ENCODE peak calls at places on chromosome 14, in eight cellular contexts. One of them, this sample, is unnamed.

GRCh38 chr14:29493849-29494248 is 433.8 kb downstream of the PRKD1 start:
- DNase-seq in GM23248: no peak
- DNase-seq in tibial nerve: no peak
- DNase-seq in colonic mucosa: no peak
- DNase-seq in effector memory CD4-positive, alpha-beta T cell: no peak
- DNase-seq in Karpas-422: no peak
- DNase-seq in tibial artery: no peak
- DNase-seq in lower lobe of right lung: no peak
- DNase-seq in this sample: no peak

GRCh38 chr14:49585803-49586672 is at the start of gene RPS29:
- DNase-seq in colonic mucosa: peak; percentile 98
- DNase-seq in Karpas-422: peak; percentile 100
- DNase-seq in tibial artery: peak; percentile 99
- DNase-seq in effector memory CD4-positive, alpha-beta T cell: peak; percentile 97
- DNase-seq in tibial nerve: peak; percentile 97
- DNase-seq in GM23248: peak; percentile 99
- DNase-seq in lower lobe of right lung: peak; percentile 98
- DNase-seq in this sample: peak; percentile 98

GRCh38 chr14:103138483-103139370 is 15.5 kb downstream of the TNFAIP2 start:
- DNase-seq in colonic mucosa: no peak
- DNase-seq in tibial nerve: no peak
- DNase-seq in GM23248: no peak
- DNase-seq in Karpas-422: no peak
- DNase-seq in effector memory CD4-positive, alpha-beta T cell: no peak
- DNase-seq in tibial artery: peak; percentile 69
- DNase-seq in lower lobe of right lung: peak; percentile 53
- DNase-seq in this sample: no peak

GRCh38 chr14:59727073-59727661 is 143.4 kb downstream of the RTN1 start:
- DNase-seq in tibial artery: no peak
- DNase-seq in tibial nerve: no peak
- DNase-seq in Karpas-422: no peak
- DNase-seq in GM23248: no peak
- DNase-seq in effector memory CD4-positive, alpha-beta T cell: no peak
- DNase-seq in lower lobe of right lung: no peak
- DNase-seq in colonic mucosa: no peak
- DNase-seq in this sample: no peak

GRCh38 chr14:32430326-32430725 is 101.2 kb downstream of the AKAP6 start:
- DNase-seq in effector memory CD4-positive, alpha-beta T cell: no peak
- DNase-seq in GM23248: peak; percentile 24
- DNase-seq in colonic mucosa: no peak
- DNase-seq in Karpas-422: no peak
- DNase-seq in tibial artery: no peak
- DNase-seq in tibial nerve: no peak
- DNase-seq in lower lobe of right lung: no peak
- DNase-seq in this sample: no peak

GRCh38 chr14:63673882-63674497 is 32.3 kb upstream of the WDR89 start:
- DNase-seq in tibial artery: no peak
- DNase-seq in Karpas-422: no peak
- DNase-seq in tibial nerve: no peak
- DNase-seq in lower lobe of right lung: no peak
- DNase-seq in GM23248: no peak
- DNase-seq in colonic mucosa: no peak
- DNase-seq in effector memory CD4-positive, alpha-beta T cell: no peak
- DNase-seq in this sample: no peak

GRCh38 chr14:51554953-51555352 is 96.8 kb upstream of the FRMD6 start:
- DNase-seq in colonic mucosa: no peak
- DNase-seq in lower lobe of right lung: no peak
- DNase-seq in effector memory CD4-positive, alpha-beta T cell: no peak
- DNase-seq in tibial artery: no peak
- DNase-seq in tibial nerve: no peak
- DNase-seq in Karpas-422: peak; percentile 52
- DNase-seq in GM23248: peak; percentile 73
- DNase-seq in this sample: no peak

GRCh38 chr14:29458547-29458946 is 469.1 kb downstream of the PRKD1 start:
- DNase-seq in Karpas-422: no peak
- DNase-seq in effector memory CD4-positive, alpha-beta T cell: no peak
- DNase-seq in colonic mucosa: no peak
- DNase-seq in lower lobe of right lung: no peak
- DNase-seq in tibial artery: no peak
- DNase-seq in tibial nerve: no peak
- DNase-seq in GM23248: peak; percentile 23
- DNase-seq in this sample: no peak

GRCh38 chr14:86654558-86655184 is 1124.7 kb downstream of the FLRT2 start:
- DNase-seq in Karpas-422: peak; percentile 87
- DNase-seq in effector memory CD4-positive, alpha-beta T cell: no peak
- DNase-seq in colonic mucosa: peak; percentile 51
- DNase-seq in tibial artery: no peak
- DNase-seq in tibial nerve: peak; percentile 61
- DNase-seq in GM23248: peak; percentile 20
- DNase-seq in lower lobe of right lung: peak; percentile 55
- DNase-seq in this sample: no peak

GRCh38 chr14:22928237-22929103 is 706 bp downstream of the PRMT5 start:
- DNase-seq in tibial nerve: peak; percentile 12
- DNase-seq in effector memory CD4-positive, alpha-beta T cell: no peak
- DNase-seq in tibial artery: peak; percentile 61
- DNase-seq in lower lobe of right lung: no peak
- DNase-seq in colonic mucosa: no peak
- DNase-seq in GM23248: peak; percentile 35
- DNase-seq in Karpas-422: peak; percentile 64
- DNase-seq in this sample: no peak

GRCh38 chr14:106551265-106551664 is 1024.9 kb downstream of the TMEM121 start:
- DNase-seq in effector memory CD4-positive, alpha-beta T cell: no peak
- DNase-seq in tibial nerve: no peak
- DNase-seq in Karpas-422: peak; percentile 70
- DNase-seq in GM23248: no peak
- DNase-seq in tibial artery: no peak
- DNase-seq in lower lobe of right lung: no peak
- DNase-seq in colonic mucosa: no peak
- DNase-seq in this sample: no peak
- H3K9me3 ChIP-seq in effector memory CD4-positive, alpha-beta T cell: no peaks in the 10 kb centered on the region
- H3K9me3 ChIP-seq in tibial nerve: no peaks in the 10 kb centered on the region
- H3K9me3 ChIP-seq in Karpas-422: no peaks in the 10 kb centered on the region
- H3K9me3 ChIP-seq in GM23248: no peaks in the 10 kb centered on the region
- H3K9me3 ChIP-seq in tibial artery: no peaks in the 10 kb centered on the region
- H3K9me3 ChIP-seq in lower lobe of right lung: no peaks in the 10 kb centered on the region
- H3K9me3 ChIP-seq in colonic mucosa: no peaks in the 10 kb centered on the region
- H3K9me3 ChIP-seq in this sample: no peaks in the 10 kb centered on the region

GRCh38 chr14:100440207-100440631 is 117.1 kb downstream of the SLC25A47 start:
- DNase-seq in colonic mucosa: peak; percentile 84
- DNase-seq in tibial nerve: peak; percentile 59
- DNase-seq in GM23248: peak; percentile 82
- DNase-seq in effector memory CD4-positive, alpha-beta T cell: peak; percentile 2
- DNase-seq in Karpas-422: peak; percentile 72
- DNase-seq in lower lobe of right lung: peak; percentile 84
- DNase-seq in tibial artery: no peak
- DNase-seq in this sample: peak; percentile 87

GRCh38 chr14:100439781-100440180 is 116.6 kb downstream of the SLC25A47 start:
- DNase-seq in tibial nerve: no peak
- DNase-seq in lower lobe of right lung: no peak
- DNase-seq in effector memory CD4-positive, alpha-beta T cell: no peak
- DNase-seq in GM23248: peak; percentile 82
- DNase-seq in Karpas-422: no peak
- DNase-seq in tibial artery: no peak
- DNase-seq in colonic mucosa: peak; percentile 76
- DNase-seq in this sample: peak; percentile 79

GRCh38 chr14:100436745-100437406 is 113.7 kb downstream of the SLC25A47 start:
- DNase-seq in colonic mucosa: no peak
- DNase-seq in tibial nerve: no peak
- DNase-seq in lower lobe of right lung: no peak
- DNase-seq in tibial artery: no peak
- DNase-seq in GM23248: no peak
- DNase-seq in Karpas-422: no peak
- DNase-seq in effector memory CD4-positive, alpha-beta T cell: no peak
- DNase-seq in this sample: peak; percentile 51

GRCh38 chr14:100438678-100439592 is 115.8 kb downstream of the SLC25A47 start:
- DNase-seq in lower lobe of right lung: peak; percentile 64
- DNase-seq in tibial nerve: no peak
- DNase-seq in tibial artery: no peak
- DNase-seq in GM23248: peak; percentile 97
- DNase-seq in colonic mucosa: peak; percentile 89
- DNase-seq in effector memory CD4-positive, alpha-beta T cell: no peak
- DNase-seq in Karpas-422: no peak
- DNase-seq in this sample: peak; percentile 90

DNA sequence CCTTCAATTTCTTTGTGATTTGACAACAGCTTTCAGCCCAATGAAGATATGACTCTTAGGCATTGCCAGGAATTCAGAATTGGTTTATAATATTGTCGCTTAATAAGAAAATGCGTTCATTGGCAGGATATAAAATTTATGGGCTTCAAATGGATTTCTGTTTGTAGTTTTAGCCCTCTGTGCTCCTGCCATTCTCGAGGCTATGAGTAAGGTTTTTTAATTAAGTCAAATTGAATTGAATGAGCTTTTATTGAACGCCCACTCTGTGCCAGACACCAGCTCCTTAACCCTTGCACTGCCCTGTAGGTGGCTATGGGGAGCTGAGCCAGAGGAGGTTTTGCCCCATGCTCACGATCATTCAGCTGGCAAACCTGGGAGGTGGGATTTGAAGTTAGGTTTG is 115.1 kb downstream of the SLC25A47 start:
- DNase-seq in Karpas-422: no peak
- DNase-seq in lower lobe of right lung: no peak
- DNase-seq in colonic mucosa: no peak
- DNase-seq in effector memory CD4-positive, alpha-beta T cell: no peak
- DNase-seq in tibial nerve: no peak
- DNase-seq in tibial artery: no peak
- DNase-seq in GM23248: no peak
- DNase-seq in this sample: no peak
- H3K4me3 ChIP-seq in Karpas-422: no peak overlapping the region
- H3K4me3 ChIP-seq in lower lobe of right lung: no peak overlapping the region
- H3K4me3 ChIP-seq in colonic mucosa: no peak overlapping the region
- H3K4me3 ChIP-seq in effector memory CD4-positive, alpha-beta T cell: no peak overlapping the region
- H3K4me3 ChIP-seq in tibial nerve: no peak overlapping the region
- H3K4me3 ChIP-seq in tibial artery: no peak overlapping the region
- H3K4me3 ChIP-seq in GM23248: no peak overlapping the region
- H3K4me3 ChIP-seq in this sample: no peak overlapping the region

GRCh38 chr14:75049136-75049535 is 2.1 kb downstream of the MLH3 start:
- DNase-seq in tibial artery: no peak
- DNase-seq in Karpas-422: no peak
- DNase-seq in tibial nerve: peak; percentile 29
- DNase-seq in effector memory CD4-positive, alpha-beta T cell: no peak
- DNase-seq in GM23248: peak; percentile 35
- DNase-seq in colonic mucosa: no peak
- DNase-seq in lower lobe of right lung: no peak
- DNase-seq in this sample: no peak
- H3K4me1 ChIP-seq in tibial artery: peaks cover 30% of the 10 kb centered on the region
- H3K4me1 ChIP-seq in Karpas-422: peaks cover 32% of the 10 kb centered on the region
- H3K4me1 ChIP-seq in tibial nerve: peaks cover 14% of the 10 kb centered on the region
- H3K4me1 ChIP-seq in effector memory CD4-positive, alpha-beta T cell: peaks cover 9% of the 10 kb centered on the region
- H3K4me1 ChIP-seq in GM23248: peaks cover 74% of the 10 kb centered on the region
- H3K4me1 ChIP-seq in colonic mucosa: no peaks in the 10 kb centered on the region
- H3K4me1 ChIP-seq in lower lobe of right lung: peaks cover 52% of the 10 kb centered on the region
- H3K4me1 ChIP-seq in this sample: peaks cover 14% of the 10 kb centered on the region

GRCh38 chr14:79064200-79064599 is 894.0 kb downstream of the NRXN3 start:
- DNase-seq in lower lobe of right lung: no peak
- DNase-seq in effector memory CD4-positive, alpha-beta T cell: no peak
- DNase-seq in colonic mucosa: no peak
- DNase-seq in Karpas-422: no peak
- DNase-seq in GM23248: no peak
- DNase-seq in tibial artery: no peak
- DNase-seq in tibial nerve: no peak
- DNase-seq in this sample: no peak
- H3K9me3 ChIP-seq in lower lobe of right lung: no peaks in the 10 kb centered on the region
- H3K9me3 ChIP-seq in effector memory CD4-positive, alpha-beta T cell: no peaks in the 10 kb centered on the region
- H3K9me3 ChIP-seq in colonic mucosa: no peaks in the 10 kb centered on the region
- H3K9me3 ChIP-seq in Karpas-422: no peaks in the 10 kb centered on the region
- H3K9me3 ChIP-seq in GM23248: no peaks in the 10 kb centered on the region
- H3K9me3 ChIP-seq in tibial artery: no peaks in the 10 kb centered on the region
- H3K9me3 ChIP-seq in tibial nerve: no peaks in the 10 kb centered on the region
- H3K9me3 ChIP-seq in this sample: no peaks in the 10 kb centered on the region